ENCODE peak calls at places on chromosomes 5 and 9, in nine cellular contexts. One of them, this sample, is unnamed.
A peak's percentile ranks its signal among the peaks of the same experiment; 100 is the strongest.

GRCh38 chr9:112531666-112532282 is 45.1 kb downstream of the KIAA1958 start:
- DNase-seq in heart left ventricle: no peak
- DNase-seq in NCI-H1092: no peak
- DNase-seq in activated naive CD8-positive, alpha-beta T cell treated with anti-CD3 and anti-CD28 coated beads, Interleukin-2, amount 10 ng/mL, durations not matched to agents 7 days and 5 days: no peak
- DNase-seq in left kidney: no peak
- DNase-seq in adipocyte: no peak
- DNase-seq in activated CD4-positive, alpha-beta T cell treated with anti-CD3 and anti-CD28 coated beads, Interleukin-2, amount 10 ng/mL, durations not matched to agents 24 days and 14 days: peak; percentile 28
- DNase-seq in NCI-H1105 treated with DMSO at 0.1 percent for 48 hours: no peak
- DNase-seq in NT2/D1: no peak
- DNase-seq in this sample: peak; percentile 53

GRCh38 chr9:96056221-96056620 is 180.7 kb downstream of the ERCC6L2 start:
- DNase-seq in heart left ventricle: no peak
- DNase-seq in NCI-H1092: no peak
- DNase-seq in activated naive CD8-positive, alpha-beta T cell treated with anti-CD3 and anti-CD28 coated beads, Interleukin-2, amount 10 ng/mL, durations not matched to agents 7 days and 5 days: no peak
- DNase-seq in left kidney: no peak
- DNase-seq in adipocyte: no peak
- DNase-seq in activated CD4-positive, alpha-beta T cell treated with anti-CD3 and anti-CD28 coated beads, Interleukin-2, amount 10 ng/mL, durations not matched to agents 24 days and 14 days: no peak
- DNase-seq in NCI-H1105 treated with DMSO at 0.1 percent for 48 hours: no peak
- DNase-seq in NT2/D1: no peak
- DNase-seq in this sample: no peak

GRCh38 chr9:133788819-133789733 is 50.9 kb upstream of the SARDH start:
- DNase-seq in heart left ventricle: peak; percentile 55
- DNase-seq in NCI-H1092: no peak
- DNase-seq in activated naive CD8-positive, alpha-beta T cell treated with anti-CD3 and anti-CD28 coated beads, Interleukin-2, amount 10 ng/mL, durations not matched to agents 7 days and 5 days: no peak
- DNase-seq in left kidney: no peak
- DNase-seq in adipocyte: no peak
- DNase-seq in activated CD4-positive, alpha-beta T cell treated with anti-CD3 and anti-CD28 coated beads, Interleukin-2, amount 10 ng/mL, durations not matched to agents 24 days and 14 days: no peak
- DNase-seq in NCI-H1105 treated with DMSO at 0.1 percent for 48 hours: no peak
- DNase-seq in NT2/D1: no peak
- DNase-seq in this sample: no peak

GRCh38 chr5:6598351-6598900 is 34.4 kb downstream of the NSUN2 start:
- DNase-seq in heart left ventricle: peak; percentile 32
- DNase-seq in NCI-H1092: no peak
- DNase-seq in activated naive CD8-positive, alpha-beta T cell treated with anti-CD3 and anti-CD28 coated beads, Interleukin-2, amount 10 ng/mL, durations not matched to agents 7 days and 5 days: no peak
- DNase-seq in left kidney: no peak
- DNase-seq in adipocyte: no peak
- DNase-seq in activated CD4-positive, alpha-beta T cell treated with anti-CD3 and anti-CD28 coated beads, Interleukin-2, amount 10 ng/mL, durations not matched to agents 24 days and 14 days: no peak
- DNase-seq in NCI-H1105 treated with DMSO at 0.1 percent for 48 hours: no peak
- DNase-seq in NT2/D1: no peak
- DNase-seq in this sample: no peak

GRCh38 chr5:14118551-14119320 is 24.4 kb upstream of the TRIO start:
- DNase-seq in heart left ventricle: peak; percentile 35
- DNase-seq in NCI-H1092: no peak
- DNase-seq in activated naive CD8-positive, alpha-beta T cell treated with anti-CD3 and anti-CD28 coated beads, Interleukin-2, amount 10 ng/mL, durations not matched to agents 7 days and 5 days: no peak
- DNase-seq in left kidney: no peak
- DNase-seq in adipocyte: no peak
- DNase-seq in activated CD4-positive, alpha-beta T cell treated with anti-CD3 and anti-CD28 coated beads, Interleukin-2, amount 10 ng/mL, durations not matched to agents 24 days and 14 days: no peak
- DNase-seq in NCI-H1105 treated with DMSO at 0.1 percent for 48 hours: no peak
- DNase-seq in NT2/D1: no peak
- DNase-seq in this sample: no peak

GRCh38 chr5:145697251-145698016 is 137.7 kb downstream of the PRELID2 start:
- DNase-seq in heart left ventricle: no peak
- DNase-seq in NCI-H1092: no peak
- DNase-seq in activated naive CD8-positive, alpha-beta T cell treated with anti-CD3 and anti-CD28 coated beads, Interleukin-2, amount 10 ng/mL, durations not matched to agents 7 days and 5 days: no peak
- DNase-seq in left kidney: peak; percentile 51
- DNase-seq in adipocyte: peak; percentile 60
- DNase-seq in activated CD4-positive, alpha-beta T cell treated with anti-CD3 and anti-CD28 coated beads, Interleukin-2, amount 10 ng/mL, durations not matched to agents 24 days and 14 days: peak; percentile 68
- DNase-seq in NCI-H1105 treated with DMSO at 0.1 percent for 48 hours: no peak
- DNase-seq in NT2/D1: peak; percentile 16
- DNase-seq in this sample: peak; percentile 87

GRCh38 chr5:135246605-135246922 is 152.5 kb downstream of the MACROH2A1 start:
- DNase-seq in heart left ventricle: no peak
- DNase-seq in NCI-H1092: no peak
- DNase-seq in activated naive CD8-positive, alpha-beta T cell treated with anti-CD3 and anti-CD28 coated beads, Interleukin-2, amount 10 ng/mL, durations not matched to agents 7 days and 5 days: no peak
- DNase-seq in left kidney: no peak
- DNase-seq in adipocyte: no peak
- DNase-seq in activated CD4-positive, alpha-beta T cell treated with anti-CD3 and anti-CD28 coated beads, Interleukin-2, amount 10 ng/mL, durations not matched to agents 24 days and 14 days: no peak
- DNase-seq in NCI-H1105 treated with DMSO at 0.1 percent for 48 hours: no peak
- DNase-seq in NT2/D1: no peak
- DNase-seq in this sample: no peak

GRCh38 chr9:12702160-12702758 is 9.1 kb downstream of the TYRP1 start:
- DNase-seq in heart left ventricle: no peak
- DNase-seq in NCI-H1092: no peak
- DNase-seq in activated naive CD8-positive, alpha-beta T cell treated with anti-CD3 and anti-CD28 coated beads, Interleukin-2, amount 10 ng/mL, durations not matched to agents 7 days and 5 days: no peak
- DNase-seq in left kidney: peak; percentile 74
- DNase-seq in adipocyte: peak; percentile 82
- DNase-seq in activated CD4-positive, alpha-beta T cell treated with anti-CD3 and anti-CD28 coated beads, Interleukin-2, amount 10 ng/mL, durations not matched to agents 24 days and 14 days: no peak
- DNase-seq in NCI-H1105 treated with DMSO at 0.1 percent for 48 hours: no peak
- DNase-seq in NT2/D1: peak; percentile 47
- DNase-seq in this sample: peak; percentile 78

GRCh38 chr9:134682026-134682425 is 40.4 kb downstream of the COL5A1 start:
- DNase-seq in heart left ventricle: no peak
- DNase-seq in NCI-H1092: no peak
- DNase-seq in activated naive CD8-positive, alpha-beta T cell treated with anti-CD3 and anti-CD28 coated beads, Interleukin-2, amount 10 ng/mL, durations not matched to agents 7 days and 5 days: no peak
- DNase-seq in left kidney: no peak
- DNase-seq in adipocyte: no peak
- DNase-seq in activated CD4-positive, alpha-beta T cell treated with anti-CD3 and anti-CD28 coated beads, Interleukin-2, amount 10 ng/mL, durations not matched to agents 24 days and 14 days: no peak
- DNase-seq in NCI-H1105 treated with DMSO at 0.1 percent for 48 hours: no peak
- DNase-seq in NT2/D1: no peak
- DNase-seq in this sample: no peak

GRCh38 chr5:39395521-39395920 is 29.3 kb downstream of the DAB2 start:
- DNase-seq in heart left ventricle: no peak
- DNase-seq in NCI-H1092: no peak
- DNase-seq in activated naive CD8-positive, alpha-beta T cell treated with anti-CD3 and anti-CD28 coated beads, Interleukin-2, amount 10 ng/mL, durations not matched to agents 7 days and 5 days: no peak
- DNase-seq in left kidney: no peak
- DNase-seq in adipocyte: no peak
- DNase-seq in activated CD4-positive, alpha-beta T cell treated with anti-CD3 and anti-CD28 coated beads, Interleukin-2, amount 10 ng/mL, durations not matched to agents 24 days and 14 days: no peak
- DNase-seq in NCI-H1105 treated with DMSO at 0.1 percent for 48 hours: no peak
- DNase-seq in NT2/D1: no peak
- DNase-seq in this sample: peak; percentile 34

GRCh38 chr9:87606921-87607521 is 109.4 kb downstream of the DAPK1 start:
- DNase-seq in heart left ventricle: no peak
- DNase-seq in NCI-H1092: no peak
- DNase-seq in activated naive CD8-positive, alpha-beta T cell treated with anti-CD3 and anti-CD28 coated beads, Interleukin-2, amount 10 ng/mL, durations not matched to agents 7 days and 5 days: no peak
- DNase-seq in left kidney: no peak
- DNase-seq in adipocyte: peak; percentile 87
- DNase-seq in activated CD4-positive, alpha-beta T cell treated with anti-CD3 and anti-CD28 coated beads, Interleukin-2, amount 10 ng/mL, durations not matched to agents 24 days and 14 days: no peak
- DNase-seq in NCI-H1105 treated with DMSO at 0.1 percent for 48 hours: no peak
- DNase-seq in NT2/D1: no peak
- DNase-seq in this sample: peak; percentile 74

GRCh38 chr9:83299556-83299955 is 236.6 kb upstream of the RASEF start:
- DNase-seq in heart left ventricle: no peak
- DNase-seq in NCI-H1092: no peak
- DNase-seq in activated naive CD8-positive, alpha-beta T cell treated with anti-CD3 and anti-CD28 coated beads, Interleukin-2, amount 10 ng/mL, durations not matched to agents 7 days and 5 days: no peak
- DNase-seq in left kidney: peak; percentile 83
- DNase-seq in adipocyte: peak; percentile 37
- DNase-seq in activated CD4-positive, alpha-beta T cell treated with anti-CD3 and anti-CD28 coated beads, Interleukin-2, amount 10 ng/mL, durations not matched to agents 24 days and 14 days: no peak
- DNase-seq in NCI-H1105 treated with DMSO at 0.1 percent for 48 hours: no peak
- DNase-seq in NT2/D1: no peak
- DNase-seq in this sample: peak; percentile 52

GRCh38 chr5:157247267-157247666 is 18.7 kb upstream of the CYFIP2 start:
- DNase-seq in heart left ventricle: no peak
- DNase-seq in NCI-H1092: no peak
- DNase-seq in activated naive CD8-positive, alpha-beta T cell treated with anti-CD3 and anti-CD28 coated beads, Interleukin-2, amount 10 ng/mL, durations not matched to agents 7 days and 5 days: no peak
- DNase-seq in left kidney: no peak
- DNase-seq in adipocyte: no peak
- DNase-seq in activated CD4-positive, alpha-beta T cell treated with anti-CD3 and anti-CD28 coated beads, Interleukin-2, amount 10 ng/mL, durations not matched to agents 24 days and 14 days: no peak
- DNase-seq in NCI-H1105 treated with DMSO at 0.1 percent for 48 hours: no peak
- DNase-seq in NT2/D1: no peak
- DNase-seq in this sample: no peak

GRCh38 chr5:147487031-147487750 is 22.7 kb downstream of the DPYSL3 start:
- DNase-seq in heart left ventricle: no peak
- DNase-seq in NCI-H1092: no peak
- DNase-seq in activated naive CD8-positive, alpha-beta T cell treated with anti-CD3 and anti-CD28 coated beads, Interleukin-2, amount 10 ng/mL, durations not matched to agents 7 days and 5 days: no peak
- DNase-seq in left kidney: no peak
- DNase-seq in adipocyte: no peak
- DNase-seq in activated CD4-positive, alpha-beta T cell treated with anti-CD3 and anti-CD28 coated beads, Interleukin-2, amount 10 ng/mL, durations not matched to agents 24 days and 14 days: no peak
- DNase-seq in NCI-H1105 treated with DMSO at 0.1 percent for 48 hours: no peak
- DNase-seq in NT2/D1: no peak
- DNase-seq in this sample: no peak

GRCh38 chr5:181217111-181217804 is 5.8 kb upstream of the TRIM41 start:
- DNase-seq in heart left ventricle: no peak
- DNase-seq in NCI-H1092: no peak
- DNase-seq in activated naive CD8-positive, alpha-beta T cell treated with anti-CD3 and anti-CD28 coated beads, Interleukin-2, amount 10 ng/mL, durations not matched to agents 7 days and 5 days: peak; percentile 73
- DNase-seq in left kidney: peak; percentile 72
- DNase-seq in adipocyte: peak; percentile 70
- DNase-seq in activated CD4-positive, alpha-beta T cell treated with anti-CD3 and anti-CD28 coated beads, Interleukin-2, amount 10 ng/mL, durations not matched to agents 24 days and 14 days: peak; percentile 85
- DNase-seq in NCI-H1105 treated with DMSO at 0.1 percent for 48 hours: no peak
- DNase-seq in NT2/D1: no peak
- DNase-seq in this sample: peak; percentile 60

GRCh38 chr5:38796000-38796738 is 49.6 kb upstream of the OSMR start:
- DNase-seq in heart left ventricle: no peak
- DNase-seq in NCI-H1092: no peak
- DNase-seq in activated naive CD8-positive, alpha-beta T cell treated with anti-CD3 and anti-CD28 coated beads, Interleukin-2, amount 10 ng/mL, durations not matched to agents 7 days and 5 days: no peak
- DNase-seq in left kidney: no peak
- DNase-seq in adipocyte: no peak
- DNase-seq in activated CD4-positive, alpha-beta T cell treated with anti-CD3 and anti-CD28 coated beads, Interleukin-2, amount 10 ng/mL, durations not matched to agents 24 days and 14 days: no peak
- DNase-seq in NCI-H1105 treated with DMSO at 0.1 percent for 48 hours: no peak
- DNase-seq in NT2/D1: no peak
- DNase-seq in this sample: no peak

GRCh38 chr5:179122411-179123108 is 62.4 kb downstream of the ZNF354C start:
- DNase-seq in heart left ventricle: no peak
- DNase-seq in NCI-H1092: no peak
- DNase-seq in activated naive CD8-positive, alpha-beta T cell treated with anti-CD3 and anti-CD28 coated beads, Interleukin-2, amount 10 ng/mL, durations not matched to agents 7 days and 5 days: no peak
- DNase-seq in left kidney: no peak
- DNase-seq in adipocyte: no peak
- DNase-seq in activated CD4-positive, alpha-beta T cell treated with anti-CD3 and anti-CD28 coated beads, Interleukin-2, amount 10 ng/mL, durations not matched to agents 24 days and 14 days: no peak
- DNase-seq in NCI-H1105 treated with DMSO at 0.1 percent for 48 hours: no peak
- DNase-seq in NT2/D1: no peak
- DNase-seq in this sample: no peak

GRCh38 chr5:118990582-118990981 is 2.2 kb upstream of the DTWD2 start:
- DNase-seq in heart left ventricle: no peak
- DNase-seq in NCI-H1092: no peak
- DNase-seq in activated naive CD8-positive, alpha-beta T cell treated with anti-CD3 and anti-CD28 coated beads, Interleukin-2, amount 10 ng/mL, durations not matched to agents 7 days and 5 days: no peak
- DNase-seq in left kidney: no peak
- DNase-seq in adipocyte: no peak
- DNase-seq in activated CD4-positive, alpha-beta T cell treated with anti-CD3 and anti-CD28 coated beads, Interleukin-2, amount 10 ng/mL, durations not matched to agents 24 days and 14 days: no peak
- DNase-seq in NCI-H1105 treated with DMSO at 0.1 percent for 48 hours: no peak
- DNase-seq in NT2/D1: no peak
- DNase-seq in this sample: no peak

GRCh38 chr5:109880907-109881685 is 191.4 kb downstream of the MAN2A1 start:
- DNase-seq in heart left ventricle: no peak
- DNase-seq in NCI-H1092: peak; percentile 44
- DNase-seq in activated naive CD8-positive, alpha-beta T cell treated with anti-CD3 and anti-CD28 coated beads, Interleukin-2, amount 10 ng/mL, durations not matched to agents 7 days and 5 days: no peak
- DNase-seq in left kidney: peak; percentile 35
- DNase-seq in adipocyte: no peak
- DNase-seq in activated CD4-positive, alpha-beta T cell treated with anti-CD3 and anti-CD28 coated beads, Interleukin-2, amount 10 ng/mL, durations not matched to agents 24 days and 14 days: no peak
- DNase-seq in NCI-H1105 treated with DMSO at 0.1 percent for 48 hours: peak; percentile 4
- DNase-seq in NT2/D1: no peak
- DNase-seq in this sample: peak; percentile 23

GRCh38 chr5:53426517-53426839 is 54.0 kb upstream of the FST start:
- DNase-seq in heart left ventricle: no peak
- DNase-seq in NCI-H1092: no peak
- DNase-seq in activated naive CD8-positive, alpha-beta T cell treated with anti-CD3 and anti-CD28 coated beads, Interleukin-2, amount 10 ng/mL, durations not matched to agents 7 days and 5 days: no peak
- DNase-seq in left kidney: peak; percentile 55
- DNase-seq in adipocyte: no peak
- DNase-seq in activated CD4-positive, alpha-beta T cell treated with anti-CD3 and anti-CD28 coated beads, Interleukin-2, amount 10 ng/mL, durations not matched to agents 24 days and 14 days: no peak
- DNase-seq in NCI-H1105 treated with DMSO at 0.1 percent for 48 hours: no peak
- DNase-seq in NT2/D1: no peak
- DNase-seq in this sample: no peak

GRCh38 chr9:124770359-124771020 is 621 bp downstream of the NR6A1 start:
- DNase-seq in heart left ventricle: peak; percentile 45
- DNase-seq in NCI-H1092: no peak
- DNase-seq in activated naive CD8-positive, alpha-beta T cell treated with anti-CD3 and anti-CD28 coated beads, Interleukin-2, amount 10 ng/mL, durations not matched to agents 7 days and 5 days: no peak
- DNase-seq in left kidney: peak; percentile 62
- DNase-seq in adipocyte: no peak
- DNase-seq in activated CD4-positive, alpha-beta T cell treated with anti-CD3 and anti-CD28 coated beads, Interleukin-2, amount 10 ng/mL, durations not matched to agents 24 days and 14 days: peak; percentile 71
- DNase-seq in NCI-H1105 treated with DMSO at 0.1 percent for 48 hours: no peak
- DNase-seq in NT2/D1: no peak
- DNase-seq in this sample: no peak

GRCh38 chr9:130500340-130500771 is 55.6 kb downstream of the ASS1 start:
- DNase-seq in heart left ventricle: no peak
- DNase-seq in NCI-H1092: peak; percentile 82
- DNase-seq in activated naive CD8-positive, alpha-beta T cell treated with anti-CD3 and anti-CD28 coated beads, Interleukin-2, amount 10 ng/mL, durations not matched to agents 7 days and 5 days: no peak
- DNase-seq in left kidney: peak; percentile 58
- DNase-seq in adipocyte: no peak
- DNase-seq in activated CD4-positive, alpha-beta T cell treated with anti-CD3 and anti-CD28 coated beads, Interleukin-2, amount 10 ng/mL, durations not matched to agents 24 days and 14 days: no peak
- DNase-seq in NCI-H1105 treated with DMSO at 0.1 percent for 48 hours: peak; percentile 92
- DNase-seq in NT2/D1: no peak
- DNase-seq in this sample: no peak

GRCh38 chr5:133113331-133114061 is 61.7 kb downstream of the HSPA4 start:
- DNase-seq in heart left ventricle: no peak
- DNase-seq in NCI-H1092: no peak
- DNase-seq in activated naive CD8-positive, alpha-beta T cell treated with anti-CD3 and anti-CD28 coated beads, Interleukin-2, amount 10 ng/mL, durations not matched to agents 7 days and 5 days: no peak
- DNase-seq in left kidney: peak; percentile 56
- DNase-seq in adipocyte: peak; percentile 42
- DNase-seq in activated CD4-positive, alpha-beta T cell treated with anti-CD3 and anti-CD28 coated beads, Interleukin-2, amount 10 ng/mL, durations not matched to agents 24 days and 14 days: no peak
- DNase-seq in NCI-H1105 treated with DMSO at 0.1 percent for 48 hours: no peak
- DNase-seq in NT2/D1: no peak
- DNase-seq in this sample: peak; percentile 63

GRCh38 chr9:30711591-30711990 is 1672.9 kb upstream of the ACO1 start:
- DNase-seq in heart left ventricle: no peak
- DNase-seq in NCI-H1092: no peak
- DNase-seq in activated naive CD8-positive, alpha-beta T cell treated with anti-CD3 and anti-CD28 coated beads, Interleukin-2, amount 10 ng/mL, durations not matched to agents 7 days and 5 days: no peak
- DNase-seq in left kidney: no peak
- DNase-seq in adipocyte: no peak
- DNase-seq in activated CD4-positive, alpha-beta T cell treated with anti-CD3 and anti-CD28 coated beads, Interleukin-2, amount 10 ng/mL, durations not matched to agents 24 days and 14 days: no peak
- DNase-seq in NCI-H1105 treated with DMSO at 0.1 percent for 48 hours: no peak
- DNase-seq in NT2/D1: no peak
- DNase-seq in this sample: peak; percentile 2

GRCh38 chr9:85723220-85723619 is 18.5 kb downstream of the AGTPBP1 start:
- DNase-seq in heart left ventricle: peak; percentile 25
- DNase-seq in NCI-H1092: no peak
- DNase-seq in activated naive CD8-positive, alpha-beta T cell treated with anti-CD3 and anti-CD28 coated beads, Interleukin-2, amount 10 ng/mL, durations not matched to agents 7 days and 5 days: peak; percentile 53
- DNase-seq in left kidney: no peak
- DNase-seq in adipocyte: no peak
- DNase-seq in activated CD4-positive, alpha-beta T cell treated with anti-CD3 and anti-CD28 coated beads, Interleukin-2, amount 10 ng/mL, durations not matched to agents 24 days and 14 days: peak; percentile 88
- DNase-seq in NCI-H1105 treated with DMSO at 0.1 percent for 48 hours: no peak
- DNase-seq in NT2/D1: peak; percentile 85
- DNase-seq in this sample: peak; percentile 55

GRCh38 chr5:66169534-66169933 is 25.4 kb downstream of the SREK1 start:
- DNase-seq in heart left ventricle: no peak
- DNase-seq in NCI-H1092: no peak
- DNase-seq in activated naive CD8-positive, alpha-beta T cell treated with anti-CD3 and anti-CD28 coated beads, Interleukin-2, amount 10 ng/mL, durations not matched to agents 7 days and 5 days: no peak
- DNase-seq in left kidney: peak; percentile 14
- DNase-seq in adipocyte: no peak
- DNase-seq in activated CD4-positive, alpha-beta T cell treated with anti-CD3 and anti-CD28 coated beads, Interleukin-2, amount 10 ng/mL, durations not matched to agents 24 days and 14 days: peak; percentile 66
- DNase-seq in NCI-H1105 treated with DMSO at 0.1 percent for 48 hours: no peak
- DNase-seq in NT2/D1: no peak
- DNase-seq in this sample: no peak

GRCh38 chr5:54083245-54083644 is 227.1 kb downstream of the ARL15 start:
- DNase-seq in heart left ventricle: no peak
- DNase-seq in NCI-H1092: no peak
- DNase-seq in activated naive CD8-positive, alpha-beta T cell treated with anti-CD3 and anti-CD28 coated beads, Interleukin-2, amount 10 ng/mL, durations not matched to agents 7 days and 5 days: no peak
- DNase-seq in left kidney: no peak
- DNase-seq in adipocyte: no peak
- DNase-seq in activated CD4-positive, alpha-beta T cell treated with anti-CD3 and anti-CD28 coated beads, Interleukin-2, amount 10 ng/mL, durations not matched to agents 24 days and 14 days: no peak
- DNase-seq in NCI-H1105 treated with DMSO at 0.1 percent for 48 hours: no peak
- DNase-seq in NT2/D1: no peak
- DNase-seq in this sample: no peak

GRCh38 chr9:126527109-126527825 is 86.5 kb upstream of the LMX1B start:
- DNase-seq in heart left ventricle: no peak
- DNase-seq in NCI-H1092: no peak
- DNase-seq in activated naive CD8-positive, alpha-beta T cell treated with anti-CD3 and anti-CD28 coated beads, Interleukin-2, amount 10 ng/mL, durations not matched to agents 7 days and 5 days: no peak
- DNase-seq in left kidney: no peak
- DNase-seq in adipocyte: no peak
- DNase-seq in activated CD4-positive, alpha-beta T cell treated with anti-CD3 and anti-CD28 coated beads, Interleukin-2, amount 10 ng/mL, durations not matched to agents 24 days and 14 days: no peak
- DNase-seq in NCI-H1105 treated with DMSO at 0.1 percent for 48 hours: no peak
- DNase-seq in NT2/D1: no peak
- DNase-seq in this sample: no peak